ENCODE peak calls at places on chromosomes 6 and 20, in six cellular contexts. A is right atrium auricular region, C is psoas muscle, J is ascending aorta, Y is cardiac fibroblast, X is pancreas. I is an unnamed sample.

GRCh38 chr20:12605751-12606150 is 403.0 kb upstream of the SPTLC3 start:
- DNase-seq in Y (no peak), X (no peak), A (no peak), C (no peak), J (no peak), I (no peak)

GRCh38 chr6:73985891-73986290 is 289.9 kb downstream of the CD109 start:
- DNase-seq in C (no peak), J (no peak), A (no peak), Y (peak; percentile 23), X (no peak), I (no peak)

GRCh38 chr6:77451466-77451865 is 11.8 kb downstream of the HTR1B start:
- DNase-seq in C (no peak), J (no peak), Y (no peak), X (no peak), A (no peak), I (no peak)

GRCh38 chr6:31639449-31639861 is 13.0 kb downstream of the BAG6 start:
- DNase-seq in Y (no peak), J (no peak), X (no peak), A (no peak), C (no peak), I (no peak)

GRCh38 chr6:99761701-99762100 is 155.1 kb downstream of the PRDM13 start:
- DNase-seq in C (no peak), X (no peak), J (no peak), Y (no peak), A (no peak), I (no peak)

GRCh38 chr6:43689421-43689820 is 1.8 kb upstream of the MRPS18A start:
- DNase-seq in A (no peak), Y (no peak), X (no peak), C (no peak), J (no peak), I (no peak)

GRCh38 chr6:86969573-86969972 is 32.2 kb downstream of the HTR1E start:
- DNase-seq in C (no peak), J (no peak), Y (no peak), A (no peak), X (no peak), I (no peak)

GRCh38 chr20:46690219-46691111 is 1.2 kb upstream of the TP53RK start:
- DNase-seq in X (no peak), A (no peak), C (no peak), J (no peak), Y (peak; percentile 27), I (no peak)

GRCh38 chr20:11469795-11470495 is 447.7 kb upstream of the BTBD3 start:
- DNase-seq in Y (peak; percentile 47), C (no peak), J (no peak), A (no peak), X (no peak), I (no peak)

GRCh38 chr6:100099189-100100074 is 105.4 kb upstream of the MCHR2 start:
- DNase-seq in C (no peak), A (no peak), X (no peak), Y (peak; percentile 44), J (no peak), I (no peak)

GRCh38 chr6:81762132-81762531 is 9.7 kb upstream of the TENT5A start:
- DNase-seq in J (no peak), Y (no peak), A (no peak), X (no peak), C (no peak), I (no peak)

GRCh38 chr20:36875702-36876472 is at the start of gene TLDC2:
- DNase-seq in A (no peak), J (no peak), Y (no peak), C (no peak), X (no peak), I (no peak)

GRCh38 chr20:409697-410559 is 1.8 kb downstream of the RBCK1 start:
- DNase-seq in X (no peak), Y (no peak), J (no peak), A (no peak), C (peak; percentile 49), I (no peak)

GRCh38 chr6:122733259-122733658 is 46.3 kb upstream of the FABP7 start:
- DNase-seq in C (no peak), J (no peak), A (no peak), X (no peak), Y (no peak), I (no peak)

GRCh38 chr6:7529141-7529540 is 12.3 kb upstream of the DSP start:
- DNase-seq in X (no peak), Y (no peak), J (no peak), C (no peak), A (no peak), I (no peak)

GRCh38 chr6:15620616-15621015 is 42.2 kb downstream of the DTNBP1 start:
- DNase-seq in A (no peak), J (no peak), Y (no peak), X (no peak), C (no peak), I (no peak)

GRCh38 chr6:41331401-41332150 is 3.8 kb upstream of the NCR2 start:
- DNase-seq in A (peak; percentile 43), Y (no peak), C (no peak), J (no peak), X (no peak), I (no peak)

GRCh38 chr6:56693246-56693607 is 50.5 kb upstream of the DST start:
- DNase-seq in J (no peak), X (peak; percentile 47), A (peak; percentile 96), Y (peak; percentile 88), C (peak; percentile 90), I (no peak)

GRCh38 chr6:168877821-168878282 is 375.8 kb downstream of the THBS2 start:
- DNase-seq in X (no peak), J (no peak), Y (no peak), A (no peak), C (no peak), I (no peak)

GRCh38 chr6:34656378-34657036 is 40.1 kb downstream of the ILRUN start:
- DNase-seq in A (no peak), X (no peak), Y (peak; percentile 54), C (no peak), J (no peak), I (no peak)

GRCh38 chr6:14117158-14118090 is at the start of gene CD83:
- DNase-seq in A (no peak), Y (peak; percentile 25), C (peak; percentile 73), J (no peak), X (peak; percentile 65), I (peak; percentile 81)

GRCh38 chr6:122947355-122947754 is 48.7 kb upstream of the CLVS2 start:
- DNase-seq in C (no peak), X (no peak), A (no peak), Y (peak; percentile 17), J (no peak), I (no peak)

GRCh38 chr6:65650086-65650485 is 56.9 kb downstream of the EYS start:
- DNase-seq in J (no peak), C (no peak), X (no peak), Y (no peak), A (no peak), I (no peak)

GRCh38 chr6:31727034-31727716 is 1.9 kb downstream of the DDAH2 start:
- DNase-seq in J (no peak), Y (no peak), C (no peak), X (no peak), A (no peak), I (peak; percentile 88)

GRCh38 chr20:44287272-44288097 is 23.5 kb downstream of the FITM2 start:
- DNase-seq in Y (peak; percentile 64), A (no peak), J (no peak), C (no peak), X (no peak), I (no peak)

GRCh38 chr6:114304304-114304887 is 38.4 kb downstream of the HS3ST5 start:
- DNase-seq in A (no peak), Y (peak; percentile 43), X (no peak), C (no peak), J (no peak), I (no peak)
- TF ChIP-seq CTCF in A (no peak), Y (peak; percentile 47), X (peak; percentile 39), C (peak; percentile 46), J (no peak), I (peak; percentile 34)

GRCh38 chr20:61918548-61918947 is 147.1 kb downstream of the TAF4 start:
- DNase-seq in J (no peak), A (no peak), Y (no peak), C (no peak), X (no peak), I (no peak)
- TF ChIP-seq CTCF in J (no peak), A (no peak), Y (no peak), C (no peak), X (no peak), I (no peak)

GRCh38 chr6:159790149-159790946 is at the start of gene MRPL18:
- DNase-seq in C (peak; percentile 95), Y (peak; percentile 99), J (peak; percentile 86), A (peak; percentile 98), X (peak; percentile 91), I (peak; percentile 88)
- TF ChIP-seq CTCF in C (no peak), Y (no peak), J (no peak), A (no peak), X (no peak), I (no peak)

GRCh38 chr6:155117266-155117665 is 122.2 kb downstream of the TIAM2 start:
- DNase-seq in C (no peak), Y (peak; percentile 76), J (no peak), A (no peak), X (no peak), I (no peak)
- TF ChIP-seq CTCF in C (no peak), Y (no peak), J (no peak), A (no peak), X (no peak), I (no peak)

DNA sequence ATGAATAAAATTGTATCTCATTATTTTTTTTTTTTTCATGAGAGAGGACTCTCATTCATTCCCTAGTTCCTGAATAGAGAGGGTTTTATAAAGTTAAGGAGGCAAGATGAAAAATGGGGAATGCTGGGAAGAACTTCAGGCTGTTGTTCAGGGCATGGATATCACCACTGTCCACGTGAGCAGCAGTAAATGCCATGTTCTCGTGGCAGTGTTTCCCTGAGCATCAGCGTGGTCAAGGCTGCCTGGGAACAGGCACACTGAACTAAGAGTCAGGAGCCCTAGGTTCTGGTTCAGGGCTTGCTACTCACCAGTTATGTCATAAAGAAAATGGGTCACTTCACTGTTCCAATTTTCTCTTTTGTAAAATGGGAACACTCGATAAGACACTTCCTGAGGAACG is 93.2 kb downstream of the MAN1A1 start:
- DNase-seq in X (no peak), A (no peak), C (no peak), Y (no peak), J (no peak), I (no peak)
- TF ChIP-seq CTCF in X (no peak), A (no peak), C (no peak), Y (no peak), J (no peak), I (no peak)

GRCh38 chr20:15847415-15847814 is 725.8 kb downstream of the KIF16B start:
- DNase-seq in J (no peak), C (no peak), X (no peak), A (no peak), Y (no peak), I (no peak)

GRCh38 chr20:15848126-15848525 is 725.1 kb downstream of the KIF16B start:
- DNase-seq in Y (no peak), A (no peak), X (no peak), J (no peak), C (no peak), I (no peak)

GRCh38 chr20:15846446-15846845 is 726.8 kb downstream of the KIF16B start:
- DNase-seq in C (no peak), Y (no peak), A (no peak), J (no peak), X (no peak), I (no peak)

GRCh38 chr20:15838466-15838865 is 734.8 kb downstream of the KIF16B start:
- DNase-seq in J (no peak), A (no peak), C (no peak), Y (no peak), X (no peak), I (no peak)

GRCh38 chr20:15842872-15843271 is 730.4 kb downstream of the KIF16B start:
- DNase-seq in X (no peak), C (no peak), J (no peak), A (no peak), Y (no peak), I (no peak)
- TF ChIP-seq CTCF in X (no peak), C (no peak), J (no peak), A (no peak), Y (no peak), I (no peak)